ENCODE peak calls at places on chromosome 11, in nine cellular contexts. J is adrenal gland; M is IMR-90; P is right cardiac atrium; C is HCT116; T is CD4-positive, alpha-beta memory T cell; R is lung; A is colonic mucosa; I is ovary. B is an unnamed sample. For H3K4me1, the result is how much of the 10 kb centered on the place peaks cover.

GRCh38 chr11:60121259-60121658 is 32.8 kb downstream of the MS4A2 start:
- DNase-seq in J (no peak), M (no peak), P (peak), C (no peak), T (no peak), R (no peak), A (peak), I (peak), B (no peak)

GRCh38 chr11:28858076-28858475 is 749.9 kb downstream of the METTL15 start:
- DNase-seq in J (no peak), M (peak), P (no peak), C (no peak), T (no peak), R (no peak), A (no peak), I (no peak), B (no peak)

GRCh38 chr11:113876074-113876797 is 864 bp upstream of the USP28 start:
- DNase-seq in J (no peak), M (no peak), P (peak), C (no peak), T (no peak), R (no peak), A (peak), I (peak), B (peak)

GRCh38 chr11:75014129-75014528 is 25.4 kb downstream of the NEU3 start:
- DNase-seq in J (peak), M (peak), P (no peak), C (no peak), T (no peak), R (no peak), A (no peak), I (no peak), B (no peak)

GRCh38 chr11:95301497-95301896 is 70.5 kb upstream of the SESN3 start:
- DNase-seq in J (peak), M (no peak), P (no peak), C (no peak), T (no peak), R (peak), A (no peak), I (no peak), B (no peak)

GRCh38 chr11:16086229-16086628 is 270.1 kb downstream of the SOX6 start:
- DNase-seq in J (no peak), M (no peak), P (no peak), C (no peak), T (no peak), R (no peak), A (no peak), I (no peak), B (no peak)

GRCh38 chr11:86370171-86370570 is 4.5 kb upstream of the CCDC81 start:
- DNase-seq in J (no peak), M (no peak), P (no peak), C (no peak), T (no peak), R (no peak), A (no peak), I (no peak), B (no peak)

GRCh38 chr11:69131644-69132300 is 24.0 kb upstream of the SMIM38 start:
- DNase-seq in J (peak), M (peak), P (peak), C (peak), T (no peak), R (peak), A (peak), I (peak), B (peak)

GRCh38 chr11:36352919-36353318 is 56.8 kb downstream of the PRR5L start:
- DNase-seq in J (no peak), M (no peak), P (no peak), C (no peak), T (peak), R (no peak), A (peak), I (no peak), B (no peak)

GRCh38 chr11:116930177-116930576 is 92.8 kb upstream of the APOA1 start:
- DNase-seq in J (no peak), M (peak), P (peak), C (no peak), T (peak), R (no peak), A (peak), I (no peak), B (no peak)

GRCh38 chr11:113629562-113629961 is 76.5 kb downstream of the TMPRSS5 start:
- DNase-seq in J (no peak), M (no peak), P (no peak), C (no peak), T (no peak), R (no peak), A (no peak), I (no peak), B (no peak)

GRCh38 chr11:76752321-76753175 is 30.6 kb upstream of the TSKU start:
- DNase-seq in J (peak), M (peak), P (peak), C (no peak), T (no peak), R (peak), A (peak), I (peak), B (peak)

GRCh38 chr11:114916406-114916805 is 238.1 kb downstream of the NXPE2 start:
- DNase-seq in J (no peak), M (no peak), P (no peak), C (no peak), T (no peak), R (no peak), A (no peak), I (no peak), B (no peak)

GRCh38 chr11:76700177-76701100 is 29.9 kb upstream of the LRRC32 start:
- DNase-seq in J (peak), M (peak), P (no peak), C (peak), T (no peak), R (peak), A (no peak), I (no peak), B (peak)

GRCh38 chr11:116457336-116458007 is 315.3 kb downstream of the BUD13 start:
- DNase-seq in J (no peak), M (no peak), P (no peak), C (no peak), T (no peak), R (no peak), A (no peak), I (no peak), B (no peak)

GRCh38 chr11:67401495-67402191 is at the start of gene PPP1CA:
- DNase-seq in J (peak), M (peak), P (peak), C (peak), T (peak), R (peak), A (peak), I (peak), B (peak)

GRCh38 chr11:36420025-36420424 is 90.0 kb downstream of the TRAF6 start:
- DNase-seq in J (no peak), M (no peak), P (no peak), C (no peak), T (no peak), R (no peak), A (no peak), I (no peak), B (no peak)

GRCh38 chr11:122085712-122086111 is 30.3 kb downstream of the BLID start:
- DNase-seq in J (no peak), M (peak), P (no peak), C (no peak), T (no peak), R (no peak), A (no peak), I (no peak), B (no peak)

GRCh38 chr11:57515332-57516060 is at the start of gene SLC43A1:
- DNase-seq in J (peak), M (peak), P (peak), C (no peak), T (peak), R (peak), A (peak), I (peak), B (peak)

GRCh38 chr11:122815900-122816299 is 22.4 kb upstream of the CRTAM start:
- DNase-seq in J (no peak), M (no peak), P (no peak), C (no peak), T (no peak), R (no peak), A (no peak), I (no peak), B (no peak)

GRCh38 chr11:34104680-34105078 is 750 bp upstream of the NAT10 start:
- DNase-seq in J (no peak), M (no peak), P (no peak), C (no peak), T (no peak), R (no peak), A (no peak), I (no peak), B (no peak)

GRCh38 chr11:73235236-73235786 is 17.2 kb downstream of the P2RY2 start:
- DNase-seq in J (no peak), M (peak), P (no peak), C (no peak), T (no peak), R (no peak), A (no peak), I (no peak), B (no peak)
- H3K4me1 ChIP-seq in J (under half), M (under half), P (under half), C (under half), T (under half), R (under half), A (under half), I (under half), B (under half)

GRCh38 chr11:61754534-61755482 is 2.4 kb downstream of the MYRF start:
- DNase-seq in J (no peak), M (peak), P (peak), C (no peak), T (no peak), R (peak), A (no peak), I (peak), B (no peak)
- H3K4me3 ChIP-seq in J (no peak), M (no peak), P (no peak), C (no peak), T (no peak), R (no peak), A (no peak), I (peak), B (no peak)

DNA sequence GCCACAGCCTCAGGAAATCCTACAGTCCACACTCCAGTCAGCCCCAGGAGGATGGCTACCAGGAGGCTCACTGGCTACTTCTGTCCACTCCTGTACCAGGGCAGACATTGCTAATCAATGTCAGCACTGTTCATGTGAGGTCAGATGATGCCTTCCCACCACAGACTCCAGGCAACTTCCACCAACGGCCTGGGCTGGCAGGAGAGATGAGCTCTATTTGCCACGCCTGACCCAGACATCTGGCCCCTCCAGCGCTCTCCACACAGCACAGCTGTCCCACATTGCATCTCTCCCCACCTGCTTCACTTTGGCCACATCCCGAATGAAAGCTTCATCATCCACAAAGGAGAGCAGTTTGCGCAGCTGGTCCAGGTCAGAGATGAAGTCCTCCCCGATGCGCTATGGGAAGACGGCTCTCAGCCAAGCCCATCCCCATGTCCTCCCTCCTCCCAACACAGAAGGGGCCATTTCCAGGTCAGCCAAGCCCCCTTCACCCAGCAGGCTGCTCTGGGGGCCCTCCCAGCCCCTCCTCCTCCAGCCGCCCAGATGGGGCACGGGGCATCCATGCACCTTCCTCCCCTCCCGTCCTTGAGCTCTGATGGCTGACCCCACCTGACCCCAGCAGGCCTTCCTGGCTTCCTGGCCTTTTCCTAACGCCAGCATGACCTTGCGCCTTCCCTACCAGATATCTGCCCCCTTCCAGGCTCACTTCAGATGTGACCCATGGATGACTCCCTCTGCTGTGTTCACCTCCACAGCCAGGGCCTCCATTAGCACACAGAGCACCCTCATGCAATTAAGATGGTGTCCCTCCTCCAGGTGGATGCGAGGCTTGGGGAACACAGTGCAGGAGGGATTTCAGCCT is 7.4 kb downstream of the PYGM start:
- DNase-seq in J (no peak), M (no peak), P (peak), C (no peak), T (no peak), R (no peak), A (no peak), I (no peak), B (peak)
- H3K4me1 ChIP-seq in J (under half), M (under half), P (under half), C (under half), T (under half), R (under half), A (under half), I (under half), B (under half)

GRCh38 chr11:13434247-13435205 is 28.5 kb downstream of the BTBD10 start:
- DNase-seq in J (no peak), M (peak), P (no peak), C (no peak), T (no peak), R (no peak), A (no peak), I (no peak), B (no peak)

GRCh38 chr11:13445588-13445987 is 17.4 kb downstream of the BTBD10 start:
- DNase-seq in J (no peak), M (no peak), P (no peak), C (no peak), T (no peak), R (no peak), A (no peak), I (no peak), B (no peak)

GRCh38 chr11:13440100-13440855 is 22.7 kb downstream of the BTBD10 start:
- DNase-seq in J (peak), M (peak), P (no peak), C (peak), T (no peak), R (peak), A (peak), I (peak), B (no peak)
- H3K4me3 ChIP-seq in J (peak), M (peak), P (peak), C (no peak), T (no peak), R (no peak), A (no peak), I (no peak), B (peak)

DNA sequence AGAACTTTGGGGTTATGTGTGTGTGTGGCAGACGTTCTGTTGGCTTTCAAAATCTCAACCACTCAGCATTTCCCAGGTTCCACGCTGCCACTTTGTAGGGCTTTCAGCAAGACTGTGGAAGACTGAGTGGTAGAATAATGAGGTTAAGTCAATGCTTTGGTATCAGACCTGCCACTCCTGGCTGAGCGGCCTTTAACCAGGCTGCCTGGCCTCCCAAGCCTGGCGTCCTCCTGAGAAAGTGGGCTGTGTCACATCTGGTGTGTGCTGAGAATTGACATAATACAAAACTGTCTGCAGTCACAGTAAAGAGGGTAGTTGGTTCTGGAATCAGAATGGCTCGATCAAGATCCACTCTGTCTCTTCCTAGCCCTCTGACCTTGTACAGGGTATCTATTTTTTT is 126.5 kb downstream of the DBX1 start:
- DNase-seq in J (no peak), M (no peak), P (peak), C (no peak), T (no peak), R (no peak), A (no peak), I (no peak), B (no peak)
- H3K4me1 ChIP-seq in J (under half), M (under half), P (under half), C (under half), T (under half), R (under half), A (under half), I (under half), B (under half)

GRCh38 chr11:2305862-2306823 is 4.3 kb downstream of the TSPAN32 start:
- DNase-seq in J (peak), M (peak), P (peak), C (no peak), T (peak), R (peak), A (peak), I (peak), B (peak)
- H3K4me3 ChIP-seq in J (no peak), M (no peak), P (no peak), C (no peak), T (peak), R (no peak), A (no peak), I (no peak), B (no peak)